ENCODE peak calls at places on chromosomes 12 and 14, in nine cellular contexts. W, V, S, R, P, L, C, Z and U are unnamed samples.

GRCh38 chr14:31059152-31059924 is 33.2 kb upstream of the STRN3 start:
- DNase-seq in W (no peak), V (peak; percentile 51), S (peak; percentile 75), R (no peak), P (no peak), L (no peak), C (peak; percentile 93), Z (peak; percentile 91), U (no peak)

GRCh38 chr12:98470469-98471082 is 44.8 kb upstream of the TMPO start:
- DNase-seq in W (no peak), V (no peak), S (peak; percentile 72), R (no peak), P (no peak), L (peak; percentile 22), C (peak; percentile 71), Z (no peak), U (no peak)

GRCh38 chr12:92730758-92731157 is 28.0 kb downstream of the PLEKHG7 start:
- DNase-seq in W (no peak), V (no peak), S (no peak), R (no peak), P (no peak), L (no peak), C (no peak), Z (no peak), U (no peak)

GRCh38 chr12:96889273-96889933 is 17.7 kb upstream of the NEDD1 start:
- DNase-seq in W (no peak), V (no peak), S (peak; percentile 91), R (no peak), P (no peak), L (peak; percentile 37), C (no peak), Z (peak; percentile 57), U (no peak)

GRCh38 chr12:3655331-3655900 is 97.5 kb downstream of the CRACR2A start:
- DNase-seq in W (no peak), V (no peak), S (peak; percentile 14), R (no peak), P (peak; percentile 46), L (peak; percentile 19), C (peak; percentile 22), Z (peak; percentile 17), U (no peak)

GRCh38 chr12:89098390-89099102 is 253.8 kb downstream of the DUSP6 start:
- DNase-seq in W (no peak), V (no peak), S (no peak), R (no peak), P (peak; percentile 86), L (peak; percentile 39), C (no peak), Z (peak; percentile 26), U (no peak)

GRCh38 chr14:61563880-61564622 is 131.3 kb upstream of the HIF1A start:
- DNase-seq in W (no peak), V (no peak), S (no peak), R (no peak), P (no peak), L (no peak), C (no peak), Z (no peak), U (no peak)

GRCh38 chr12:92503029-92503931 is 199.5 kb upstream of the PLEKHG7 start:
- DNase-seq in W (no peak), V (no peak), S (no peak), R (no peak), P (no peak), L (peak; percentile 93), C (no peak), Z (peak; percentile 7), U (no peak)

GRCh38 chr12:15001733-15002471 is 29.1 kb downstream of the PDE6H start:
- DNase-seq in W (peak; percentile 55), V (peak; percentile 30), S (no peak), R (peak; percentile 37), P (no peak), L (no peak), C (no peak), Z (peak; percentile 73), U (no peak)

GRCh38 chr12:4714879-4715278 is 5.3 kb upstream of the GALNT8 start:
- DNase-seq in W (no peak), V (no peak), S (no peak), R (no peak), P (no peak), L (no peak), C (no peak), Z (no peak), U (no peak)

GRCh38 chr14:62443796-62444195 is 601.5 kb downstream of the KCNH5 start:
- DNase-seq in W (no peak), V (no peak), S (peak; percentile 77), R (no peak), P (no peak), L (no peak), C (no peak), Z (no peak), U (no peak)

GRCh38 chr14:33175951-33176350 is 237.3 kb downstream of the NPAS3 start:
- DNase-seq in W (no peak), V (no peak), S (no peak), R (no peak), P (no peak), L (no peak), C (no peak), Z (no peak), U (no peak)

GRCh38 chr14:70857499-70857895 is 48.2 kb upstream of the MAP3K9 start:
- DNase-seq in W (no peak), V (no peak), S (no peak), R (no peak), P (no peak), L (no peak), C (no peak), Z (no peak), U (no peak)

GRCh38 chr14:50395448-50395847 is 1.2 kb downstream of the CDKL1 start:
- DNase-seq in W (no peak), V (no peak), S (no peak), R (no peak), P (no peak), L (no peak), C (no peak), Z (no peak), U (no peak)

GRCh38 chr12:43550831-43551270 is 1.2 kb downstream of the ADAMTS20 start:
- DNase-seq in W (no peak), V (no peak), S (no peak), R (no peak), P (peak; percentile 40), L (no peak), C (no peak), Z (no peak), U (no peak)

GRCh38 chr12:28817524-28817923 is 331.6 kb upstream of the FAR2 start:
- DNase-seq in W (no peak), V (no peak), S (no peak), R (no peak), P (no peak), L (no peak), C (no peak), Z (no peak), U (no peak)
- TF ChIP-seq CTCF in W (no peak), V (no peak), S (no peak), R (no peak), P (no peak), L (no peak), C (no peak), Z (no peak), U (no peak)

GRCh38 chr12:34016361-34016760 is 5.9 kb upstream of the ALG10 start:
- DNase-seq in W (no peak), V (no peak), S (no peak), R (no peak), P (no peak), L (no peak), C (peak; percentile 2), Z (no peak), U (no peak)
- TF ChIP-seq CTCF in W (no peak), V (no peak), S (no peak), R (no peak), P (no peak), L (no peak), C (no peak), Z (no peak), U (peak; percentile 23)

GRCh38 chr12:62808166-62808879 is 126.6 kb downstream of the PPM1H start:
- DNase-seq in W (no peak), V (no peak), S (no peak), R (no peak), P (no peak), L (peak; percentile 55), C (no peak), Z (no peak), U (no peak)
- TF ChIP-seq CTCF in W (no peak), V (no peak), S (no peak), R (no peak), P (no peak), L (no peak), C (no peak), Z (no peak), U (no peak)

DNA sequence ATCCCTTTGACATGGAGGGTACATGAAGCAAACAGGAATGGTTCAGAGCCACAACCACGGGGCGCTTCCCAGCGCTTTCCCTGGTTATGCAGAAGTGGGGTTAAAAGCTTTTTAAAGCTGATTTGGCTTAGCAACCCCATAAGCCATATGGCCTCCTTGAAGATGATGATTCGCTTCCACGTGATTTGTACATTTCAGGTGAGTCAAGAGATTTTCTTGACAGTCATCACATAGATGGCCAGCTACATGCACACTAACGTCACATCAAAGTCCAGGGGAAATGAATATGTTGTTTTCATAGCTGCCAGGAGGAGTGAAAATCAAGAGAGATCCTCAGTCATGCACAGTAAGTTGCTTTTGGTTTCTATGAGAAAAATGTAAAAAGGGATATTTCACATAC is 309.7 kb downstream of the TMEM132D start:
- DNase-seq in W (no peak), V (no peak), S (no peak), R (no peak), P (no peak), L (no peak), C (no peak), Z (no peak), U (no peak)
- TF ChIP-seq CTCF in W (no peak), V (no peak), S (no peak), R (no peak), P (no peak), L (no peak), C (no peak), Z (no peak), U (no peak)

GRCh38 chr12:94603434-94604068 is 46.8 kb downstream of the TMCC3 start:
- DNase-seq in W (no peak), V (no peak), S (no peak), R (no peak), P (peak; percentile 40), L (peak; percentile 54), C (peak; percentile 59), Z (peak; percentile 20), U (no peak)
- TF ChIP-seq CTCF in W (peak; percentile 26), V (peak; percentile 62), S (peak; percentile 83), R (no peak), P (peak; percentile 46), L (peak; percentile 61), C (peak; percentile 96), Z (peak; percentile 81), U (peak; percentile 47)